ENCODE peak calls at places on chromosomes 12 and 14, in eight cellular contexts. One of them, this sample, is unnamed. For H3K4me1, the result is how much of the 10 kb centered on the place peaks cover.

GRCh38 chr14:91153360-91153759 is 39.5 kb downstream of the DGLUCY start:
- DNase-seq in CD8-positive, alpha-beta T cell: no peak
- DNase-seq in hepatocyte: no peak
- DNase-seq in endodermal cell: no peak
- DNase-seq in left ventricle myocardium inferior: no peak
- DNase-seq in upper lobe of right lung: no peak
- DNase-seq in aorta: no peak
- DNase-seq in tibial artery: no peak
- DNase-seq in this sample: no peak

GRCh38 chr12:47509398-47509851 is 196.4 kb downstream of the RPAP3 start:
- DNase-seq in aorta: no peak
- DNase-seq in left ventricle myocardium inferior: no peak
- DNase-seq in upper lobe of right lung: no peak
- DNase-seq in CD8-positive, alpha-beta T cell: no peak
- DNase-seq in hepatocyte: peak
- DNase-seq in endodermal cell: no peak
- DNase-seq in tibial artery: no peak
- DNase-seq in this sample: no peak

GRCh38 chr12:51763743-51764142 is 84.8 kb downstream of the FIGNL2 start:
- DNase-seq in left ventricle myocardium inferior: no peak
- DNase-seq in CD8-positive, alpha-beta T cell: no peak
- DNase-seq in hepatocyte: no peak
- DNase-seq in endodermal cell: no peak
- DNase-seq in aorta: no peak
- DNase-seq in tibial artery: no peak
- DNase-seq in upper lobe of right lung: no peak
- DNase-seq in this sample: no peak

GRCh38 chr12:1611775-1612174 is 17.3 kb upstream of the WNT5B start:
- DNase-seq in tibial artery: no peak
- DNase-seq in endodermal cell: no peak
- DNase-seq in hepatocyte: no peak
- DNase-seq in left ventricle myocardium inferior: no peak
- DNase-seq in aorta: no peak
- DNase-seq in CD8-positive, alpha-beta T cell: no peak
- DNase-seq in upper lobe of right lung: no peak
- DNase-seq in this sample: no peak

GRCh38 chr12:7351177-7351576 is 47.3 kb downstream of the ACSM4 start:
- DNase-seq in tibial artery: no peak
- DNase-seq in endodermal cell: no peak
- DNase-seq in aorta: no peak
- DNase-seq in hepatocyte: no peak
- DNase-seq in left ventricle myocardium inferior: no peak
- DNase-seq in upper lobe of right lung: no peak
- DNase-seq in CD8-positive, alpha-beta T cell: no peak
- DNase-seq in this sample: no peak

GRCh38 chr14:84375235-84375634 is 1154.7 kb upstream of the FLRT2 start:
- DNase-seq in left ventricle myocardium inferior: no peak
- DNase-seq in aorta: no peak
- DNase-seq in upper lobe of right lung: no peak
- DNase-seq in tibial artery: no peak
- DNase-seq in CD8-positive, alpha-beta T cell: no peak
- DNase-seq in endodermal cell: no peak
- DNase-seq in hepatocyte: no peak
- DNase-seq in this sample: peak

GRCh38 chr14:35155962-35156361 is 33.6 kb downstream of the PRORP start:
- DNase-seq in hepatocyte: peak
- DNase-seq in CD8-positive, alpha-beta T cell: no peak
- DNase-seq in upper lobe of right lung: no peak
- DNase-seq in endodermal cell: no peak
- DNase-seq in aorta: no peak
- DNase-seq in left ventricle myocardium inferior: no peak
- DNase-seq in tibial artery: no peak
- DNase-seq in this sample: peak

GRCh38 chr12:32476446-32476845 is 77.1 kb downstream of the FGD4 start:
- DNase-seq in hepatocyte: no peak
- DNase-seq in CD8-positive, alpha-beta T cell: no peak
- DNase-seq in tibial artery: no peak
- DNase-seq in upper lobe of right lung: no peak
- DNase-seq in endodermal cell: no peak
- DNase-seq in aorta: no peak
- DNase-seq in left ventricle myocardium inferior: no peak
- DNase-seq in this sample: no peak

GRCh38 chr12:81596558-81596957 is 162.6 kb downstream of the PPFIA2 start:
- DNase-seq in aorta: no peak
- DNase-seq in CD8-positive, alpha-beta T cell: no peak
- DNase-seq in upper lobe of right lung: no peak
- DNase-seq in hepatocyte: no peak
- DNase-seq in tibial artery: no peak
- DNase-seq in endodermal cell: no peak
- DNase-seq in left ventricle myocardium inferior: no peak
- DNase-seq in this sample: no peak

GRCh38 chr12:117134059-117134458 is 34.8 kb upstream of the TESC start:
- DNase-seq in left ventricle myocardium inferior: no peak
- DNase-seq in upper lobe of right lung: no peak
- DNase-seq in aorta: no peak
- DNase-seq in tibial artery: no peak
- DNase-seq in hepatocyte: no peak
- DNase-seq in endodermal cell: no peak
- DNase-seq in CD8-positive, alpha-beta T cell: peak
- DNase-seq in this sample: no peak

GRCh38 chr12:89251326-89252237 is 100.7 kb downstream of the DUSP6 start:
- DNase-seq in hepatocyte: no peak
- DNase-seq in endodermal cell: no peak
- DNase-seq in aorta: no peak
- DNase-seq in tibial artery: no peak
- DNase-seq in upper lobe of right lung: no peak
- DNase-seq in CD8-positive, alpha-beta T cell: no peak
- DNase-seq in left ventricle myocardium inferior: no peak
- DNase-seq in this sample: no peak

GRCh38 chr12:95349291-95349690 is 124.7 kb upstream of the METAP2 start:
- DNase-seq in left ventricle myocardium inferior: no peak
- DNase-seq in endodermal cell: no peak
- DNase-seq in tibial artery: no peak
- DNase-seq in CD8-positive, alpha-beta T cell: no peak
- DNase-seq in upper lobe of right lung: no peak
- DNase-seq in hepatocyte: no peak
- DNase-seq in aorta: no peak
- DNase-seq in this sample: no peak

GRCh38 chr12:124385219-124385969 is 90.5 kb downstream of the RFLNA start:
- DNase-seq in hepatocyte: peak
- DNase-seq in upper lobe of right lung: no peak
- DNase-seq in left ventricle myocardium inferior: no peak
- DNase-seq in aorta: no peak
- DNase-seq in CD8-positive, alpha-beta T cell: no peak
- DNase-seq in endodermal cell: no peak
- DNase-seq in tibial artery: no peak
- DNase-seq in this sample: no peak

GRCh38 chr12:124387510-124387855 is 92.6 kb downstream of the RFLNA start:
- DNase-seq in upper lobe of right lung: peak
- DNase-seq in aorta: no peak
- DNase-seq in hepatocyte: no peak
- DNase-seq in left ventricle myocardium inferior: peak
- DNase-seq in endodermal cell: no peak
- DNase-seq in CD8-positive, alpha-beta T cell: no peak
- DNase-seq in tibial artery: no peak
- DNase-seq in this sample: no peak

GRCh38 chr12:124386661-124387509 is 92.0 kb downstream of the RFLNA start:
- DNase-seq in hepatocyte: no peak
- DNase-seq in upper lobe of right lung: no peak
- DNase-seq in endodermal cell: no peak
- DNase-seq in CD8-positive, alpha-beta T cell: no peak
- DNase-seq in tibial artery: no peak
- DNase-seq in aorta: no peak
- DNase-seq in left ventricle myocardium inferior: peak
- DNase-seq in this sample: no peak

GRCh38 chr12:124384299-124384894 is 89.5 kb downstream of the RFLNA start:
- DNase-seq in upper lobe of right lung: no peak
- DNase-seq in endodermal cell: no peak
- DNase-seq in tibial artery: no peak
- DNase-seq in left ventricle myocardium inferior: no peak
- DNase-seq in aorta: no peak
- DNase-seq in hepatocyte: no peak
- DNase-seq in CD8-positive, alpha-beta T cell: no peak
- DNase-seq in this sample: no peak

GRCh38 chr12:124386059-124386458 is 91.2 kb downstream of the RFLNA start:
- DNase-seq in tibial artery: no peak
- DNase-seq in hepatocyte: no peak
- DNase-seq in upper lobe of right lung: no peak
- DNase-seq in left ventricle myocardium inferior: peak
- DNase-seq in CD8-positive, alpha-beta T cell: no peak
- DNase-seq in aorta: no peak
- DNase-seq in endodermal cell: no peak
- DNase-seq in this sample: no peak
- H3K4me1 ChIP-seq in tibial artery: half or more
- H3K4me1 ChIP-seq in hepatocyte: under half
- H3K4me1 ChIP-seq in upper lobe of right lung: half or more
- H3K4me1 ChIP-seq in left ventricle myocardium inferior: half or more
- H3K4me1 ChIP-seq in CD8-positive, alpha-beta T cell: under half
- H3K4me1 ChIP-seq in aorta: under half
- H3K4me1 ChIP-seq in endodermal cell: under half
- H3K4me1 ChIP-seq in this sample: under half

GRCh38 chr12:75658286-75658685 is 146.9 kb upstream of the KRR1 start:
- DNase-seq in tibial artery: no peak
- DNase-seq in left ventricle myocardium inferior: no peak
- DNase-seq in aorta: no peak
- DNase-seq in upper lobe of right lung: no peak
- DNase-seq in CD8-positive, alpha-beta T cell: no peak
- DNase-seq in hepatocyte: no peak
- DNase-seq in endodermal cell: no peak
- DNase-seq in this sample: no peak

GRCh38 chr12:75661927-75662326 is 150.5 kb upstream of the KRR1 start:
- DNase-seq in CD8-positive, alpha-beta T cell: no peak
- DNase-seq in aorta: no peak
- DNase-seq in endodermal cell: no peak
- DNase-seq in upper lobe of right lung: no peak
- DNase-seq in hepatocyte: no peak
- DNase-seq in tibial artery: no peak
- DNase-seq in left ventricle myocardium inferior: no peak
- DNase-seq in this sample: no peak

GRCh38 chr12:75660805-75661404 is 149.5 kb upstream of the KRR1 start:
- DNase-seq in tibial artery: no peak
- DNase-seq in left ventricle myocardium inferior: no peak
- DNase-seq in hepatocyte: no peak
- DNase-seq in upper lobe of right lung: no peak
- DNase-seq in CD8-positive, alpha-beta T cell: no peak
- DNase-seq in endodermal cell: no peak
- DNase-seq in aorta: no peak
- DNase-seq in this sample: no peak

GRCh38 chr12:75658826-75659823 is 147.7 kb upstream of the KRR1 start:
- DNase-seq in endodermal cell: no peak
- DNase-seq in tibial artery: no peak
- DNase-seq in upper lobe of right lung: no peak
- DNase-seq in left ventricle myocardium inferior: no peak
- DNase-seq in CD8-positive, alpha-beta T cell: no peak
- DNase-seq in hepatocyte: no peak
- DNase-seq in aorta: no peak
- DNase-seq in this sample: peak

GRCh38 chr12:75660107-75660530 is 148.7 kb upstream of the KRR1 start:
- DNase-seq in hepatocyte: no peak
- DNase-seq in aorta: no peak
- DNase-seq in endodermal cell: no peak
- DNase-seq in CD8-positive, alpha-beta T cell: no peak
- DNase-seq in left ventricle myocardium inferior: no peak
- DNase-seq in upper lobe of right lung: no peak
- DNase-seq in tibial artery: no peak
- DNase-seq in this sample: no peak
- H3K27ac ChIP-seq in hepatocyte: no peak
- H3K27ac ChIP-seq in aorta: no peak
- H3K27ac ChIP-seq in endodermal cell: no peak
- H3K27ac ChIP-seq in CD8-positive, alpha-beta T cell: no peak
- H3K27ac ChIP-seq in left ventricle myocardium inferior: no peak
- H3K27ac ChIP-seq in upper lobe of right lung: no peak
- H3K27ac ChIP-seq in tibial artery: no peak
- H3K27ac ChIP-seq in this sample: no peak

GRCh38 chr12:109997393-109997792 is 1.2 kb upstream of the GIT2 start:
- DNase-seq in hepatocyte: no peak
- DNase-seq in endodermal cell: no peak
- DNase-seq in left ventricle myocardium inferior: no peak
- DNase-seq in upper lobe of right lung: no peak
- DNase-seq in CD8-positive, alpha-beta T cell: no peak
- DNase-seq in aorta: no peak
- DNase-seq in tibial artery: no peak
- DNase-seq in this sample: no peak

GRCh38 chr12:109999649-109999971 is 380 bp downstream of the ANKRD13A start:
- DNase-seq in endodermal cell: no peak
- DNase-seq in upper lobe of right lung: peak
- DNase-seq in CD8-positive, alpha-beta T cell: no peak
- DNase-seq in tibial artery: no peak
- DNase-seq in hepatocyte: no peak
- DNase-seq in left ventricle myocardium inferior: peak
- DNase-seq in aorta: peak
- DNase-seq in this sample: no peak

GRCh38 chr12:109999983-110000505 is 814 bp downstream of the ANKRD13A start:
- DNase-seq in aorta: peak
- DNase-seq in endodermal cell: peak
- DNase-seq in tibial artery: peak
- DNase-seq in upper lobe of right lung: no peak
- DNase-seq in CD8-positive, alpha-beta T cell: no peak
- DNase-seq in left ventricle myocardium inferior: no peak
- DNase-seq in hepatocyte: peak
- DNase-seq in this sample: peak

GRCh38 chr12:109998904-109999648 is at the start of gene ANKRD13A:
- DNase-seq in aorta: peak
- DNase-seq in endodermal cell: peak
- DNase-seq in upper lobe of right lung: peak
- DNase-seq in tibial artery: peak
- DNase-seq in hepatocyte: peak
- DNase-seq in CD8-positive, alpha-beta T cell: peak
- DNase-seq in left ventricle myocardium inferior: peak
- DNase-seq in this sample: peak

GRCh38 chr12:109998241-109998903 is 858 bp upstream of the ANKRD13A start:
- DNase-seq in tibial artery: no peak
- DNase-seq in upper lobe of right lung: no peak
- DNase-seq in CD8-positive, alpha-beta T cell: no peak
- DNase-seq in hepatocyte: no peak
- DNase-seq in endodermal cell: no peak
- DNase-seq in left ventricle myocardium inferior: no peak
- DNase-seq in aorta: no peak
- DNase-seq in this sample: no peak
- H3K4me3 ChIP-seq in tibial artery: peak
- H3K4me3 ChIP-seq in upper lobe of right lung: peak
- H3K4me3 ChIP-seq in CD8-positive, alpha-beta T cell: peak
- H3K4me3 ChIP-seq in hepatocyte: peak
- H3K4me3 ChIP-seq in endodermal cell: peak
- H3K4me3 ChIP-seq in left ventricle myocardium inferior: peak
- H3K4me3 ChIP-seq in aorta: peak
- H3K4me3 ChIP-seq in this sample: peak

DNA sequence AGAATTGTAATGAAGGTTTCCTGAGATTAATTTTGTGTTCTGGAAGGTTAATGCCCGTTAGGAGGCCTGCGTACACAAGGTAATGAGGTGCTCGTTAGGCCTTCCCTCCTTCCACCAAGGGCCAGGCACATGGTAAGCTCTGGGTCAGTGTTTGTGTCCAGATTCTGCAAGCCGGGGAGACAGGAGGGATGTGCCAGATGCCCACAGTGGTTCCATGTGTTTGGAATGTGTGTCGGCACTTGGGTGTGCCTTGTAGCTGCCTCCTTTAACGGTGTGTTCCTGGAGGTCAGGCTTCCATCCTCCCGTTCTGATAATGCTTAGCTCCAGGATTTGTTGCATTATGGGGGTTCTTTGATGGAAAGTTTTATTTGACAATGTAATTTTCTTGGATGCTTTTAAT is 5.7 kb downstream of the TRAF3 start:
- DNase-seq in upper lobe of right lung: no peak
- DNase-seq in aorta: no peak
- DNase-seq in endodermal cell: no peak
- DNase-seq in CD8-positive, alpha-beta T cell: no peak
- DNase-seq in hepatocyte: no peak
- DNase-seq in tibial artery: no peak
- DNase-seq in left ventricle myocardium inferior: no peak
- DNase-seq in this sample: no peak
- H3K4me1 ChIP-seq in upper lobe of right lung: under half
- H3K4me1 ChIP-seq in aorta: under half
- H3K4me1 ChIP-seq in endodermal cell: under half
- H3K4me1 ChIP-seq in CD8-positive, alpha-beta T cell: under half
- H3K4me1 ChIP-seq in hepatocyte: under half
- H3K4me1 ChIP-seq in tibial artery: under half
- H3K4me1 ChIP-seq in left ventricle myocardium inferior: under half
- H3K4me1 ChIP-seq in this sample: under half

This sample was measured in A673.